ENCODE peak calls at places on chromosome 12, in four cellular contexts. One of them, this sample, is unnamed.

GRCh38 chr12:13209279-13210021 is 12.9 kb downstream of the EMP1 start:
- DNase-seq in AG20443: no peak
- DNase-seq in posterior cingulate gyrus: no peak
- DNase-seq in NCI-H460: no peak
- DNase-seq in this sample: no peak

GRCh38 chr12:126397071-126397571 is 1331.9 kb downstream of the AACS start:
- DNase-seq in NCI-H460: no peak
- DNase-seq in posterior cingulate gyrus: peak
- DNase-seq in AG20443: peak
- DNase-seq in this sample: no peak

GRCh38 chr12:114918535-114919233 is 234.7 kb upstream of the TBX3 start:
- DNase-seq in AG20443: peak
- DNase-seq in posterior cingulate gyrus: no peak
- DNase-seq in NCI-H460: peak
- DNase-seq in this sample: peak

GRCh38 chr12:48868446-48868845 is 2.8 kb upstream of the RND1 start:
- DNase-seq in NCI-H460: no peak
- DNase-seq in posterior cingulate gyrus: no peak
- DNase-seq in AG20443: no peak
- DNase-seq in this sample: no peak

GRCh38 chr12:57242329-57242690 is 8.7 kb downstream of the STAC3 start:
- DNase-seq in NCI-H460: no peak
- DNase-seq in posterior cingulate gyrus: peak
- DNase-seq in AG20443: no peak
- DNase-seq in this sample: no peak

GRCh38 chr12:69987453-69988102 is 162.6 kb downstream of the MYRFL start:
- DNase-seq in AG20443: peak
- DNase-seq in posterior cingulate gyrus: no peak
- DNase-seq in NCI-H460: peak
- DNase-seq in this sample: peak

GRCh38 chr12:41563044-41563443 is 374.9 kb downstream of the PDZRN4 start:
- DNase-seq in NCI-H460: no peak
- DNase-seq in posterior cingulate gyrus: no peak
- DNase-seq in AG20443: no peak
- DNase-seq in this sample: no peak

GRCh38 chr12:59780605-59781135 is 184.8 kb downstream of the SLC16A7 start:
- DNase-seq in NCI-H460: peak
- DNase-seq in posterior cingulate gyrus: no peak
- DNase-seq in AG20443: peak
- DNase-seq in this sample: no peak

This sample was measured in A549.